ENCODE peak calls at places on chromosome 22, in six cellular contexts. One of them, this sample, is unnamed.

GRCh38 chr22:16970446-16970845 is 37.6 kb downstream of the GAB4 start:
- DNase-seq in IMR-90: no peak
- DNase-seq in H1: no peak
- DNase-seq in neuronal stem cell: no peak
- DNase-seq in mesenchymal stem cell: no peak
- DNase-seq in trophoblast cell: no peak
- DNase-seq in this sample: no peak

GRCh38 chr22:29617922-29618629 is 14.6 kb downstream of the NF2 start:
- DNase-seq in IMR-90: peak; percentile 68
- DNase-seq in H1: no peak
- DNase-seq in neuronal stem cell: no peak
- DNase-seq in mesenchymal stem cell: peak; percentile 54
- DNase-seq in trophoblast cell: peak; percentile 38
- DNase-seq in this sample: no peak

GRCh38 chr22:44107341-44107740 is 73.4 kb upstream of the PARVG start:
- DNase-seq in IMR-90: no peak
- DNase-seq in H1: no peak
- DNase-seq in neuronal stem cell: no peak
- DNase-seq in mesenchymal stem cell: no peak
- DNase-seq in trophoblast cell: no peak
- DNase-seq in this sample: peak; percentile 75

GRCh38 chr22:42902875-42903510 is 45.9 kb upstream of the ARFGAP3 start:
- DNase-seq in IMR-90: peak; percentile 87
- DNase-seq in H1: no peak
- DNase-seq in neuronal stem cell: no peak
- DNase-seq in mesenchymal stem cell: peak; percentile 90
- DNase-seq in trophoblast cell: peak; percentile 96
- DNase-seq in this sample: peak; percentile 44

GRCh38 chr22:33829549-33830280 is 90.6 kb downstream of the LARGE1 start:
- DNase-seq in IMR-90: no peak
- DNase-seq in H1: no peak
- DNase-seq in neuronal stem cell: no peak
- DNase-seq in mesenchymal stem cell: no peak
- DNase-seq in trophoblast cell: no peak
- DNase-seq in this sample: no peak

GRCh38 chr22:47608421-47608820 is 846.0 kb downstream of the TBC1D22A start:
- DNase-seq in IMR-90: no peak
- DNase-seq in H1: no peak
- DNase-seq in neuronal stem cell: no peak
- DNase-seq in mesenchymal stem cell: no peak
- DNase-seq in trophoblast cell: no peak
- DNase-seq in this sample: no peak

GRCh38 chr22:50010676-50011446 is 1.7 kb downstream of the IL17REL start:
- DNase-seq in IMR-90: no peak
- DNase-seq in H1: peak; percentile 54
- DNase-seq in neuronal stem cell: no peak
- DNase-seq in mesenchymal stem cell: no peak
- DNase-seq in trophoblast cell: no peak
- DNase-seq in this sample: peak; percentile 32

GRCh38 chr22:43376765-43377485 is 33.8 kb upstream of the SCUBE1 start:
- DNase-seq in IMR-90: no peak
- DNase-seq in H1: no peak
- DNase-seq in neuronal stem cell: no peak
- DNase-seq in mesenchymal stem cell: no peak
- DNase-seq in trophoblast cell: no peak
- DNase-seq in this sample: no peak

GRCh38 chr22:48576333-48577013 is 1251.2 kb downstream of the BRD1 start:
- DNase-seq in IMR-90: no peak
- DNase-seq in H1: peak; percentile 85
- DNase-seq in neuronal stem cell: peak; percentile 57
- DNase-seq in mesenchymal stem cell: no peak
- DNase-seq in trophoblast cell: no peak
- DNase-seq in this sample: peak; percentile 54

GRCh38 chr22:22168190-22168940 is 76.2 kb upstream of the VPREB1 start:
- DNase-seq in IMR-90: peak; percentile 61
- DNase-seq in H1: no peak
- DNase-seq in neuronal stem cell: no peak
- DNase-seq in mesenchymal stem cell: peak; percentile 9
- DNase-seq in trophoblast cell: peak; percentile 6
- DNase-seq in this sample: peak; percentile 37

GRCh38 chr22:27726726-27727449 is 74.7 kb downstream of the MN1 start:
- DNase-seq in IMR-90: peak; percentile 34
- DNase-seq in H1: no peak
- DNase-seq in neuronal stem cell: no peak
- DNase-seq in mesenchymal stem cell: peak; percentile 85
- DNase-seq in trophoblast cell: no peak
- DNase-seq in this sample: no peak

GRCh38 chr22:23531283-23531921 is 48.7 kb downstream of the IGLL1 start:
- DNase-seq in IMR-90: no peak
- DNase-seq in H1: no peak
- DNase-seq in neuronal stem cell: no peak
- DNase-seq in mesenchymal stem cell: no peak
- DNase-seq in trophoblast cell: no peak
- DNase-seq in this sample: peak; percentile 12
- H3K23ac ChIP-seq in IMR-90: no peak overlapping the region
- H3K23ac ChIP-seq in H1: peak overlapping the region; percentile 12
- H3K23ac ChIP-seq in neuronal stem cell: peak overlapping the region; percentile 97
- H3K23ac ChIP-seq in mesenchymal stem cell: no peak overlapping the region
- H3K23ac ChIP-seq in trophoblast cell: no peak overlapping the region
- H3K23ac ChIP-seq in this sample: no peak overlapping the region

DNA sequence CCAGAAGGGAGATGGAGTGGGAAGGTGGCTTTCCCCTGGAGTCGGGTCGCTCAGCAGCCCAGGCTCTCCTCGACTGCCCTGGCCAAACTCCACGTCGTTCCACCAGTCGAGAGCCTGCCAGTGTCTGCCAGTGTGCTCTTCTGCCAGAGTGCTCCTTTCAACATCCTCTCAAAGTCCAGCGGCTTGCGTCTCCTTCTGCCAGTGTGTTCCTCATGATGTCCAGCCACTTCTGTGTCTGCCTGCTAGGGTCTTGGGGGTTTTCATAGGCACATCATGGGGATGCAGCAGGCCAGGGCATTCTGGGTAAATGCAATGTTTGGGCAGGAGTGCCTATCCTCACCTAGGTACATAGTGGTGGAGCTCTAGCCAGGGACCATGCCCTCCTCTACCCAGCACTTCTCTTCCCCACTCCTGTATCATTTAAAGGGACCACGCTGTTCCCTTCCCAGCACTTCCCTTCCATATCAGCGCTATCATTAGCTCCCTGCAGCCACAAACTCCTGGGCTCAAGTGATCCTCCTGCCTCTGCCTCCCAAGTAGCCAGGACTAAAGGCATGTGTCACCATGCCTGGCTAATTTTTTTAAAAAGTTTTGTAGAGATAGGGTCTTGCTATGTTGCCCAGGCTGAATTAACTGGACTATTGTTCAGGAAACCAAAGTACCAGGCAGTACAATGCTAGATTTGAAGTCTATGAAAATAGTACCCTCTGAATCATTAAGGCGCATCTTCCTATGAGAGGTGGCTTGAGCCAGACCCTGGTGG is 62.9 kb upstream of the CLDN5 start:
- DNase-seq in IMR-90: no peak
- DNase-seq in H1: no peak
- DNase-seq in neuronal stem cell: no peak
- DNase-seq in mesenchymal stem cell: no peak
- DNase-seq in trophoblast cell: no peak
- DNase-seq in this sample: no peak
- H3K14ac ChIP-seq in IMR-90: no peak overlapping the region
- H3K14ac ChIP-seq in H1: no peak overlapping the region
- H3K14ac ChIP-seq in neuronal stem cell: no peak overlapping the region
- H3K14ac ChIP-seq in mesenchymal stem cell: no peak overlapping the region
- H3K14ac ChIP-seq in trophoblast cell: no peak overlapping the region
- H3K14ac ChIP-seq in this sample: no peak overlapping the region

GRCh38 chr22:40417881-40418280 is 47.5 kb downstream of the SGSM3 start:
- DNase-seq in IMR-90: no peak
- DNase-seq in H1: no peak
- DNase-seq in neuronal stem cell: no peak
- DNase-seq in mesenchymal stem cell: no peak
- DNase-seq in trophoblast cell: no peak
- DNase-seq in this sample: no peak
- H3K9ac ChIP-seq in IMR-90: no peak overlapping the region
- H3K9ac ChIP-seq in H1: no peak overlapping the region
- H3K9ac ChIP-seq in neuronal stem cell: no peak overlapping the region
- H3K9ac ChIP-seq in mesenchymal stem cell: no peak overlapping the region
- H3K9ac ChIP-seq in trophoblast cell: no peak overlapping the region
- H3K9ac ChIP-seq in this sample: no peak overlapping the region

GRCh38 chr22:46072981-46073682 is 77.2 kb upstream of the PPARA start:
- DNase-seq in IMR-90: no peak
- DNase-seq in H1: no peak
- DNase-seq in neuronal stem cell: no peak
- DNase-seq in mesenchymal stem cell: peak; percentile 7
- DNase-seq in trophoblast cell: no peak
- DNase-seq in this sample: no peak

GRCh38 chr22:46073683-46074504 is 76.4 kb upstream of the PPARA start:
- DNase-seq in IMR-90: peak; percentile 42
- DNase-seq in H1: no peak
- DNase-seq in neuronal stem cell: no peak
- DNase-seq in mesenchymal stem cell: peak; percentile 28
- DNase-seq in trophoblast cell: no peak
- DNase-seq in this sample: no peak

GRCh38 chr22:46070722-46071450 is 79.4 kb upstream of the PPARA start:
- DNase-seq in IMR-90: peak; percentile 54
- DNase-seq in H1: peak; percentile 71
- DNase-seq in neuronal stem cell: no peak
- DNase-seq in mesenchymal stem cell: peak; percentile 53
- DNase-seq in trophoblast cell: peak; percentile 27
- DNase-seq in this sample: peak; percentile 61

GRCh38 chr22:46071451-46072029 is 78.8 kb upstream of the PPARA start:
- DNase-seq in IMR-90: peak; percentile 90
- DNase-seq in H1: peak; percentile 76
- DNase-seq in neuronal stem cell: no peak
- DNase-seq in mesenchymal stem cell: peak; percentile 78
- DNase-seq in trophoblast cell: peak; percentile 32
- DNase-seq in this sample: peak; percentile 57

GRCh38 chr22:46072030-46072881 is 78.1 kb upstream of the PPARA start:
- DNase-seq in IMR-90: peak; percentile 61
- DNase-seq in H1: peak; percentile 68
- DNase-seq in neuronal stem cell: no peak
- DNase-seq in mesenchymal stem cell: peak; percentile 67
- DNase-seq in trophoblast cell: peak; percentile 48
- DNase-seq in this sample: peak; percentile 63
- H3K23ac ChIP-seq in IMR-90: peak overlapping the region; percentile 96
- H3K23ac ChIP-seq in H1: no peak overlapping the region
- H3K23ac ChIP-seq in neuronal stem cell: peak overlapping the region; percentile 6
- H3K23ac ChIP-seq in mesenchymal stem cell: no peak overlapping the region
- H3K23ac ChIP-seq in trophoblast cell: no peak overlapping the region
- H3K23ac ChIP-seq in this sample: no peak overlapping the region

DNA sequence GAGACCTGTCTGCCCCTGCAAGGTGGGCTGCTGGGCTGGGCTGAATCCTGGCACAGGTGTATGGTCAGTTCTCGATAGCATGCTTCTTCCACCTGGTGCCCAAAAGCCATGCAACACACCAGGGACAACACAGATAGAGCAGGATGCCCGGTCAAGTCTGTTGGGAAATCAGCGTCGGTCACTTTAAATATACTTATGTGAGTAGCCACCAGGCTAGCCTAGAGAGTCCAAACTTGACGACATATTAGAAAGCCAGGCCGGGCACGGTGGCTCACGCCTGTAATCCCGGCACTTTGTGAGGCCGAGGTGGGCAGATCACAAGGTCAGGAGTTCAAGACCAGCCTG is 8.9 kb downstream of the C1QTNF6 start:
- DNase-seq in IMR-90: no peak
- DNase-seq in H1: no peak
- DNase-seq in neuronal stem cell: no peak
- DNase-seq in mesenchymal stem cell: no peak
- DNase-seq in trophoblast cell: peak; percentile 73
- DNase-seq in this sample: no peak
- H3K14ac ChIP-seq in IMR-90: no peak overlapping the region
- H3K14ac ChIP-seq in H1: no peak overlapping the region
- H3K14ac ChIP-seq in neuronal stem cell: no peak overlapping the region
- H3K14ac ChIP-seq in mesenchymal stem cell: no peak overlapping the region
- H3K14ac ChIP-seq in trophoblast cell: peak overlapping the region; percentile 5
- H3K14ac ChIP-seq in this sample: no peak overlapping the region

DNA sequence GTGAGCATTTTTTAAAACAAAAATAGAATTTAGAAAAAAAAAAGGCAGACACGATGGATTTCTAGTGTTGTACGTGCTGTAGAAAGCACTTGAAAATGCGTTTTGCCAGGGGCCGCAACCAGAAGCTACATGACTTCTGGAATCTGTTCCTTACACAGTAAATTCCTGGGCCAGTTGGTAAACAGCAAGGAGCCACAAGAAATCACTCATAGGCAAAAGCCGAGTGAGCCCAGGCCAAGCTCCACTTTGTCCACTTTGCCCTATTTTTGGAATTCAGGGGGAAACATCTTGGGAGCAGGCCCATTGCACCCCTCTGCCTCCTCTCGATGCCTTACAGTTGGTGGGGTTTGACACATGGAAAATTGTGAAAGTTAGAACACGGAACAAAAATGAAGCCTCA is 4.1 kb upstream of the CELSR1 start:
- DNase-seq in IMR-90: no peak
- DNase-seq in H1: no peak
- DNase-seq in neuronal stem cell: no peak
- DNase-seq in mesenchymal stem cell: no peak
- DNase-seq in trophoblast cell: no peak
- DNase-seq in this sample: no peak
- H3K9ac ChIP-seq in IMR-90: no peak overlapping the region
- H3K9ac ChIP-seq in H1: no peak overlapping the region
- H3K9ac ChIP-seq in neuronal stem cell: no peak overlapping the region
- H3K9ac ChIP-seq in mesenchymal stem cell: no peak overlapping the region
- H3K9ac ChIP-seq in trophoblast cell: no peak overlapping the region
- H3K9ac ChIP-seq in this sample: no peak overlapping the region